ENCODE peak calls at places on chromosomes 11 and 22, in four cellular contexts. One of them, this sample, is unnamed.

GRCh38 chr11:40274017-40274416 is 1185.4 kb downstream of the LRRC4C start:
- DNase-seq in kidney: no peak
- DNase-seq in cardiac muscle cell: no peak
- DNase-seq in sigmoid colon: no peak
- DNase-seq in this sample: no peak

GRCh38 chr11:121032546-121032945 is 8.6 kb downstream of the TBCEL start:
- DNase-seq in kidney: no peak
- DNase-seq in cardiac muscle cell: no peak
- DNase-seq in sigmoid colon: no peak
- DNase-seq in this sample: no peak

GRCh38 chr22:41579297-41579996 is 10.2 kb downstream of the PMM1 start:
- DNase-seq in kidney: no peak
- DNase-seq in cardiac muscle cell: no peak
- DNase-seq in sigmoid colon: no peak
- DNase-seq in this sample: no peak

GRCh38 chr11:60899021-60899936 is 7.1 kb downstream of the PRPF19 start:
- DNase-seq in kidney: no peak
- DNase-seq in cardiac muscle cell: peak; percentile 62
- DNase-seq in sigmoid colon: peak; percentile 64
- DNase-seq in this sample: no peak

GRCh38 chr22:38632528-38632927 is 23.7 kb downstream of the FAM227A start:
- DNase-seq in kidney: no peak
- DNase-seq in cardiac muscle cell: no peak
- DNase-seq in sigmoid colon: no peak
- DNase-seq in this sample: no peak

GRCh38 chr11:94837317-94837716 is 69.2 kb downstream of the AMOTL1 start:
- DNase-seq in kidney: no peak
- DNase-seq in cardiac muscle cell: peak; percentile 85
- DNase-seq in sigmoid colon: peak; percentile 78
- DNase-seq in this sample: no peak

GRCh38 chr11:35424157-35424945 is 5.0 kb upstream of the SLC1A2 start:
- DNase-seq in kidney: no peak
- DNase-seq in cardiac muscle cell: no peak
- DNase-seq in sigmoid colon: no peak
- DNase-seq in this sample: no peak

GRCh38 chr11:71339178-71339881 is 87.0 kb upstream of the SHANK2 start:
- DNase-seq in kidney: no peak
- DNase-seq in cardiac muscle cell: no peak
- DNase-seq in sigmoid colon: no peak
- DNase-seq in this sample: peak; percentile 65

GRCh38 chr11:64276653-64277431 is 7.6 kb downstream of the BAD start:
- DNase-seq in kidney: no peak
- DNase-seq in cardiac muscle cell: no peak
- DNase-seq in sigmoid colon: no peak
- DNase-seq in this sample: no peak

GRCh38 chr11:123681007-123681406 is 26.6 kb upstream of the SCN3B start:
- DNase-seq in kidney: no peak
- DNase-seq in cardiac muscle cell: no peak
- DNase-seq in sigmoid colon: no peak
- DNase-seq in this sample: no peak

GRCh38 chr11:107785401-107785800 is 73.2 kb downstream of the SLC35F2 start:
- DNase-seq in kidney: no peak
- DNase-seq in cardiac muscle cell: no peak
- DNase-seq in sigmoid colon: no peak
- DNase-seq in this sample: no peak

GRCh38 chr11:526192-526591 is 9.2 kb downstream of the HRAS start:
- DNase-seq in kidney: no peak
- DNase-seq in cardiac muscle cell: no peak
- DNase-seq in sigmoid colon: no peak
- DNase-seq in this sample: no peak

GRCh38 chr11:67463680-67464410 is 5.2 kb downstream of the TMEM134 start:
- DNase-seq in kidney: peak; percentile 95
- DNase-seq in cardiac muscle cell: no peak
- DNase-seq in sigmoid colon: peak; percentile 90
- DNase-seq in this sample: peak; percentile 91

GRCh38 chr22:41021039-41021654 is 70.0 kb downstream of the RBX1 start:
- DNase-seq in kidney: peak; percentile 72
- DNase-seq in cardiac muscle cell: no peak
- DNase-seq in sigmoid colon: peak; percentile 65
- DNase-seq in this sample: peak; percentile 66

GRCh38 chr22:26479043-26479791 is 4.4 kb downstream of the HPS4 start:
- DNase-seq in kidney: no peak
- DNase-seq in cardiac muscle cell: no peak
- DNase-seq in sigmoid colon: no peak
- DNase-seq in this sample: no peak

GRCh38 chr22:39524089-39524752 is 3.9 kb downstream of the ATF4 start:
- DNase-seq in kidney: peak; percentile 62
- DNase-seq in cardiac muscle cell: no peak
- DNase-seq in sigmoid colon: no peak
- DNase-seq in this sample: no peak

GRCh38 chr11:75513250-75513649 is 12.5 kb downstream of the GDPD5 start:
- DNase-seq in kidney: no peak
- DNase-seq in cardiac muscle cell: no peak
- DNase-seq in sigmoid colon: no peak
- DNase-seq in this sample: no peak

GRCh38 chr11:77205467-77206263 is 77.6 kb downstream of the MYO7A start:
- DNase-seq in kidney: peak; percentile 63
- DNase-seq in cardiac muscle cell: no peak
- DNase-seq in sigmoid colon: no peak
- DNase-seq in this sample: no peak

GRCh38 chr11:21142007-21142406 is 472.6 kb downstream of the NELL1 start:
- DNase-seq in kidney: no peak
- DNase-seq in cardiac muscle cell: peak; percentile 47
- DNase-seq in sigmoid colon: no peak
- DNase-seq in this sample: no peak

GRCh38 chr22:36901411-36902142 is 11.9 kb upstream of the CSF2RB start:
- DNase-seq in kidney: no peak
- DNase-seq in cardiac muscle cell: no peak
- DNase-seq in sigmoid colon: no peak
- DNase-seq in this sample: no peak

GRCh38 chr11:116366980-116367640 is 405.7 kb downstream of the BUD13 start:
- DNase-seq in kidney: no peak
- DNase-seq in cardiac muscle cell: no peak
- DNase-seq in sigmoid colon: no peak
- DNase-seq in this sample: no peak

GRCh38 chr11:117807482-117808272 is 10.7 kb upstream of the DSCAML1 start:
- DNase-seq in kidney: peak; percentile 90
- DNase-seq in cardiac muscle cell: peak; percentile 82
- DNase-seq in sigmoid colon: peak; percentile 88
- DNase-seq in this sample: peak; percentile 94

GRCh38 chr11:128738942-128739341 is 45.1 kb downstream of the FLI1 start:
- DNase-seq in kidney: no peak
- DNase-seq in cardiac muscle cell: no peak
- DNase-seq in sigmoid colon: no peak
- DNase-seq in this sample: no peak

GRCh38 chr11:128737704-128738103 is 43.8 kb downstream of the FLI1 start:
- DNase-seq in kidney: no peak
- DNase-seq in cardiac muscle cell: no peak
- DNase-seq in sigmoid colon: no peak
- DNase-seq in this sample: no peak

GRCh38 chr11:128734439-128735224 is 40.8 kb downstream of the FLI1 start:
- DNase-seq in kidney: no peak
- DNase-seq in cardiac muscle cell: no peak
- DNase-seq in sigmoid colon: peak; percentile 77
- DNase-seq in this sample: no peak

GRCh38 chr11:128733440-128734115 is 39.7 kb downstream of the FLI1 start:
- DNase-seq in kidney: no peak
- DNase-seq in cardiac muscle cell: no peak
- DNase-seq in sigmoid colon: no peak
- DNase-seq in this sample: no peak

DNA sequence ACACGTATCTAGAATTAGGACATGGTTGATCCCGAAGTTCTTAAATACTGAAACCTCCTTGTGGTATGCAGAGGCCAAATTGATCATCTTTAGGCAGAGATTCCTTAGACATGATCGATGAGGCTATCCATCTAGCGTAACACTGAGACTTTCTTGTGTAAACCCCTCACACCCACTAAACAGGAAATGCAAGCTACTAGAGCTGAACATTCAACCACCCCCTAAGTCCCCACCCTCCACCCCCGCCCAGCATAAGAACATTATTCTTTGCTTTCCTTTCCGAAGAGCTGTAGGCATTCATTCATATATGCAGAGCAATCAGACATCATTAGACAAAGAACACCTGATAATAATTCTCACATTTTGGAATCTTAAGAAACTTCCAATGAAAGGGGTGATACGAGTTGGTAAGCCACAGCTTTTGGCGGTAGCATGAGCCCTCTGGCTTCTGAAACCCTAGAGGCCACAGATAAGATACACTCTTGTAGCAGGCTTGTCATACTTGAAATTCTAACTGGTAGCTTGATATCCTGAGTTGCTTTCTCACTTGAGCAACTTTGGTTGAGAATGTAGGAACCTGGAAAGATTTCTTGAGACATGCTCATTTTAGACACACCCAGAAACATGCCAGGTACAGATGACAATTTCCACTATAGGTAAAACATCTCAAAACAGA is 42.2 kb downstream of the FLI1 start:
- DNase-seq in kidney: no peak
- DNase-seq in cardiac muscle cell: peak; percentile 33
- DNase-seq in sigmoid colon: no peak
- DNase-seq in this sample: no peak
- H3K4me1 ChIP-seq in kidney: peaks cover 5% of the 10 kb centered on the region
- H3K4me1 ChIP-seq in cardiac muscle cell: peaks cover 6% of the 10 kb centered on the region
- H3K4me1 ChIP-seq in sigmoid colon: no peaks in the 10 kb centered on the region
- H3K4me1 ChIP-seq in this sample: peaks cover 16% of the 10 kb centered on the region

GRCh38 chr11:86737752-86738151 is 62.6 kb upstream of the PRSS23 start:
- DNase-seq in kidney: no peak
- DNase-seq in cardiac muscle cell: no peak
- DNase-seq in sigmoid colon: no peak
- DNase-seq in this sample: no peak

GRCh38 chr11:86735462-86736302 is 63.3 kb upstream of the ME3 start:
- DNase-seq in kidney: no peak
- DNase-seq in cardiac muscle cell: no peak
- DNase-seq in sigmoid colon: no peak
- DNase-seq in this sample: no peak

GRCh38 chr11:86738615-86739014 is 61.7 kb upstream of the PRSS23 start:
- DNase-seq in kidney: no peak
- DNase-seq in cardiac muscle cell: no peak
- DNase-seq in sigmoid colon: no peak
- DNase-seq in this sample: no peak

GRCh38 chr11:86737223-86737622 is 63.1 kb upstream of the PRSS23 start:
- DNase-seq in kidney: no peak
- DNase-seq in cardiac muscle cell: no peak
- DNase-seq in sigmoid colon: no peak
- DNase-seq in this sample: no peak

DNA sequence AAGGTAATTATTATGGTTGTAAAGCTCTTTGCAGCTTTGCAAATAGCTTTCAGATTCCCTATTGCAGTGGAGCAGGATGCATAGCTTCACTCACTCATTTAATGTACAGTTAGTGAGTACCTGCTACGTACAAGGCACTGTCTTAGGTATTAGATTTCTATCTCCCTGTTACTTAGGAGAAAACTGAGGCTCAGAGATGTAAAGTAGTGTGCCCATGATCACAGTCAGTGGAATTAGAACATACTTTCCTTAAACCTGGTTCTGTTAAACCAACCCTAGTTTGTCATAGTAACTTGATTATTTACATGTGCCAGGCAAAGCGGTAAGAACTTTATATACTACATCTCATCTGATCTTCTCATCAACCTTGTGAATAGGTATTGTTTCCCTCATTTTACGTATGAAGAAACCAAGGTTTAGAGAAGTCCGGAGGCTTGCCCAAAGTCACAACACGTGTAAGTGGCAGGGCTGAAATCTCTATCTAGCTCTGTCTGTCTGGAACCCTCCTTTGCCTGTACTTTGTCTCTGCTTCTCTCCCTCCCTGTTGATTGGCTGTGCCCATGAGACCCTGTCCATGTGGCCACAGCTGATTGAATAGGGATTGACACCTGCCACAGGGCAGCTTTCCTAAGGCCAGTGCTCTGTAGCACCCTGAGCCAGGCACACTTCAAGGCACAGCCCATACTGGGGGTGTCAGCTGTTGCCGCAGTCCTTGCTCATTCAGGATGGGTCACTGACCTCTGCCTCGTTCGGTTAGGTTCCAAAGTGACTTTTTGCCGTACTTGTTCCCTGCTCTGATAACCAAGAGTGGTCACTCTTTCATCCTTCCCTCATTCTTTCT is 63.8 kb upstream of the PRSS23 start:
- DNase-seq in kidney: no peak
- DNase-seq in cardiac muscle cell: no peak
- DNase-seq in sigmoid colon: no peak
- DNase-seq in this sample: no peak
- H3K4me1 ChIP-seq in kidney: peaks cover 11% of the 10 kb centered on the region
- H3K4me1 ChIP-seq in cardiac muscle cell: peaks cover 12% of the 10 kb centered on the region
- H3K4me1 ChIP-seq in sigmoid colon: no peaks in the 10 kb centered on the region
- H3K4me1 ChIP-seq in this sample: peaks cover 40% of the 10 kb centered on the region

DNA sequence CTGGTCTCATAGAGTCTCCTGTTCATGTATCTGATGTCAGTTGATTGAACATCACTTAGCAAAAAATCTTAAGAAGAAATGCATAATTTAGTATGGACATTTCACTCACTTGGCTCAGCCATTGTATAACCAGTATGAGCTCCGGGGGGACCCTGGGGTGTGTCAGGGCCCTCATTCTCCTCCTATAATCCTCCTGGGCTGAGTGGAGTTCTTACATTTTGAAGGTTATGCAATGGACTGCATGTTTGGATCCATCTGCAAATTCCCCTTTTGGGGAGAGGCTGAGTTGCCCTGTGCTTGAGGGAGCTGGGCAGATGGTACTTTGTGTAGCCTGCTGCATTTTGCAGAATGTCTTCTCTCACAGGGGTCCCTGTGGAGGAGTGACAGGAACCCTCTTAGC is 13.1 kb downstream of the BCR start:
- DNase-seq in kidney: peak; percentile 17
- DNase-seq in cardiac muscle cell: no peak
- DNase-seq in sigmoid colon: no peak
- DNase-seq in this sample: no peak
- H3K4me1 ChIP-seq in kidney: peaks cover 30% of the 10 kb centered on the region
- H3K4me1 ChIP-seq in cardiac muscle cell: peaks cover 31% of the 10 kb centered on the region
- H3K4me1 ChIP-seq in sigmoid colon: no peaks in the 10 kb centered on the region
- H3K4me1 ChIP-seq in this sample: peaks cover 28% of the 10 kb centered on the region

GRCh38 chr22:50481045-50481439 is 301 bp upstream of the ADM2 start:
- DNase-seq in kidney: no peak
- DNase-seq in cardiac muscle cell: no peak
- DNase-seq in sigmoid colon: no peak
- DNase-seq in this sample: no peak

GRCh38 chr22:50481440-50482106 is at the start of gene ADM2:
- DNase-seq in kidney: peak; percentile 84
- DNase-seq in cardiac muscle cell: peak; percentile 31
- DNase-seq in sigmoid colon: no peak
- DNase-seq in this sample: no peak

GRCh38 chr22:50477923-50478322 is 3.1 kb upstream of the SBF1 start:
- DNase-seq in kidney: no peak
- DNase-seq in cardiac muscle cell: no peak
- DNase-seq in sigmoid colon: no peak
- DNase-seq in this sample: no peak

GRCh38 chr22:50482107-50483074 is 1.0 kb downstream of the ADM2 start:
- DNase-seq in kidney: peak; percentile 76
- DNase-seq in cardiac muscle cell: no peak
- DNase-seq in sigmoid colon: no peak
- DNase-seq in this sample: no peak

DNA sequence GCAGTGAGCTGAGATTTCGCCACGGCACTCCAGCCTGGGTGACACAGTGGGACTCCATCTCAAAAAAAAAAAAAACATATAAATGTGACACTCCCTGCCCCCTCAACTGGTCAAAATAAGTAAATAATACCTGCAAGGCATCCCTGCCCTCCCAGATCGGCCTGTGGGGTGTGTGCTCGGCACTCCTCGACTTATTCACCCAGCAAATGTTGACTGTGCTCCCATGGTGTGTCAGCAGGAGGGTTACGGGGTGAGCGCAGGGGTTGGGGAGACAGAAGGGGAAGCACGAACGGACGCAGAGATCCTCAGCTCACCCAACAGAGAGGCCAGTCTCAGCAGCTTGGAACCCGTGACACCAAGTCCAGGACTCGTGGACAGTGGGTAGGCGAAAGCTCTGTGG is 1.7 kb upstream of the ADM2 start:
- DNase-seq in kidney: no peak
- DNase-seq in cardiac muscle cell: no peak
- DNase-seq in sigmoid colon: no peak
- DNase-seq in this sample: no peak
- H3K4me1 ChIP-seq in kidney: peaks cover 7% of the 10 kb centered on the region
- H3K4me1 ChIP-seq in cardiac muscle cell: no peaks in the 10 kb centered on the region
- H3K4me1 ChIP-seq in sigmoid colon: no peaks in the 10 kb centered on the region
- H3K4me1 ChIP-seq in this sample: peaks cover 23% of the 10 kb centered on the region

This sample was measured in suprapubic skin.